ENCODE peak calls at places on chromosomes 5 and 9, in nine cellular contexts. J is AG09309; H is effector memory CD4-positive, alpha-beta T cell; Q is EH; F is non-pigmented ciliary epithelial cell; K is astrocyte of the spinal cord; V is T-cell; E is effector CD4-positive, alpha-beta T cell; B is H9. S is an unnamed sample.

GRCh38 chr9:83108208-83108607 is 45.3 kb upstream of the RASEF start:
- DNase-seq in J (no peak), H (no peak), Q (no peak), F (no peak), K (no peak), V (no peak), E (no peak), B (no peak), S (no peak)

GRCh38 chr5:103582364-103582763 is 19.8 kb upstream of the NUDT12 start:
- DNase-seq in J (no peak), H (no peak), Q (peak), F (no peak), K (peak), V (no peak), E (no peak), B (peak), S (no peak)

GRCh38 chr5:81216152-81216551 is 17.0 kb upstream of the CKMT2 start:
- DNase-seq in J (no peak), H (no peak), Q (no peak), F (no peak), K (no peak), V (no peak), E (no peak), B (no peak), S (no peak)

GRCh38 chr5:119022017-119022745 is 33.8 kb upstream of the DTWD2 start:
- DNase-seq in J (peak), H (no peak), Q (peak), F (peak), K (peak), V (no peak), E (no peak), B (no peak), S (peak)

GRCh38 chr5:142743677-142744441 is 26.3 kb upstream of the ARHGAP26 start:
- DNase-seq in J (no peak), H (no peak), Q (peak), F (no peak), K (peak), V (no peak), E (no peak), B (no peak), S (no peak)

GRCh38 chr5:54469655-54470054 is 14.2 kb downstream of the HSPB3 start:
- DNase-seq in J (no peak), H (no peak), Q (peak), F (no peak), K (no peak), V (no peak), E (no peak), B (no peak), S (no peak)

GRCh38 chr5:88824892-88825781 is 57.8 kb downstream of the MEF2C start:
- DNase-seq in J (peak), H (no peak), Q (peak), F (peak), K (peak), V (no peak), E (no peak), B (no peak), S (no peak)

GRCh38 chr5:6525422-6525821 is 76.8 kb downstream of the UBE2QL1 start:
- DNase-seq in J (no peak), H (no peak), Q (no peak), F (no peak), K (no peak), V (no peak), E (no peak), B (no peak), S (no peak)

GRCh38 chr5:78755822-78756429 is 107.4 kb upstream of the LHFPL2 start:
- DNase-seq in J (no peak), H (no peak), Q (peak), F (no peak), K (no peak), V (no peak), E (no peak), B (no peak), S (no peak)

S was measured in naive thymus-derived CD8-positive, alpha-beta T cell.